ENCODE peak calls at places on chromosomes 2 and 18, in eight cellular contexts. S, V, B, A, Q, H, Z and N are unnamed samples.

GRCh38 chr18:8744038-8744437 is 38.7 kb downstream of the MTCL1 start:
- DNase-seq in S (no peak), V (no peak), B (no peak), A (no peak), Q (no peak), H (no peak), Z (no peak), N (no peak)

GRCh38 chr2:227325824-227326195 is 759 bp downstream of the MFF start:
- DNase-seq in S (no peak), V (no peak), B (no peak), A (peak; percentile 60), Q (peak; percentile 53), H (peak; percentile 43), Z (peak; percentile 57), N (peak; percentile 69)

GRCh38 chr2:120546077-120546864 is 189.4 kb upstream of the GLI2 start:
- DNase-seq in S (peak; percentile 96), V (peak; percentile 47), B (peak; percentile 86), A (peak; percentile 92), Q (peak; percentile 97), H (peak; percentile 99), Z (peak; percentile 98), N (no peak)

GRCh38 chr2:48238381-48238780 is 291.6 kb upstream of the STON1 start:
- DNase-seq in S (no peak), V (no peak), B (no peak), A (no peak), Q (no peak), H (no peak), Z (no peak), N (no peak)

GRCh38 chr18:23876496-23876895 is 138.1 kb upstream of the TTC39C start:
- DNase-seq in S (no peak), V (no peak), B (no peak), A (no peak), Q (no peak), H (no peak), Z (no peak), N (no peak)

GRCh38 chr2:471560-471959 is 183.7 kb upstream of the ALKAL2 start:
- DNase-seq in S (no peak), V (no peak), B (no peak), A (no peak), Q (no peak), H (no peak), Z (no peak), N (no peak)

GRCh38 chr2:70125498-70125898 is 38.2 kb downstream of the PCBP1 start:
- DNase-seq in S (no peak), V (no peak), B (no peak), A (no peak), Q (no peak), H (no peak), Z (no peak), N (no peak)

GRCh38 chr2:97011977-97012569 is 25.7 kb upstream of the FAM178B start:
- DNase-seq in S (peak; percentile 22), V (no peak), B (peak; percentile 38), A (peak; percentile 82), Q (peak; percentile 75), H (peak; percentile 75), Z (peak; percentile 62), N (no peak)

GRCh38 chr2:133918141-133918540 is 335.7 kb upstream of the MGAT5 start:
- DNase-seq in S (no peak), V (no peak), B (no peak), A (no peak), Q (no peak), H (no peak), Z (no peak), N (no peak)

GRCh38 chr2:58553522-58553921 is 312.4 kb upstream of the FANCL start:
- DNase-seq in S (no peak), V (no peak), B (no peak), A (no peak), Q (no peak), H (no peak), Z (no peak), N (no peak)

GRCh38 chr2:169676357-169676756 is 17.8 kb downstream of the CFAP210 start:
- DNase-seq in S (no peak), V (no peak), B (no peak), A (no peak), Q (no peak), H (no peak), Z (no peak), N (no peak)
- TF ChIP-seq CTCF in S (peak; percentile 10), V (no peak), B (no peak), A (peak; percentile 17), Q (peak; percentile 28), H (no peak), Z (no peak), N (peak; percentile 29)

GRCh38 chr18:60905699-60906098 is 427.5 kb upstream of the CDH20 start:
- DNase-seq in S (no peak), V (no peak), B (no peak), A (peak; percentile 30), Q (peak; percentile 9), H (no peak), Z (peak; percentile 77), N (no peak)

GRCh38 chr18:60910534-60910933 is 422.7 kb upstream of the CDH20 start:
- DNase-seq in S (no peak), V (no peak), B (no peak), A (peak; percentile 3), Q (peak; percentile 82), H (peak; percentile 8), Z (peak; percentile 70), N (no peak)
- H3K4me3 ChIP-seq in S (no peak overlapping the region), V (no peak overlapping the region), B (no peak overlapping the region), A (no peak overlapping the region), Q (no peak overlapping the region), H (no peak overlapping the region), Z (no peak overlapping the region), N (no peak overlapping the region)

GRCh38 chr2:112254466-112255240 is at the start of gene ZC3H8:
- DNase-seq in S (peak; percentile 37), V (peak; percentile 94), B (peak; percentile 47), A (peak; percentile 90), Q (peak; percentile 80), H (peak; percentile 76), Z (peak; percentile 70), N (peak; percentile 96)
- TF ChIP-seq CTCF in S (no peak), V (no peak), B (no peak), A (no peak), Q (no peak), H (no peak), Z (no peak), N (peak; percentile 18)

GRCh38 chr2:121605820-121606733 is 43.2 kb downstream of the CLASP1 start:
- DNase-seq in S (no peak), V (no peak), B (no peak), A (no peak), Q (no peak), H (no peak), Z (no peak), N (no peak)
- H3K4me3 ChIP-seq in S (no peak overlapping the region), V (no peak overlapping the region), B (no peak overlapping the region), A (no peak overlapping the region), Q (no peak overlapping the region), H (no peak overlapping the region), Z (no peak overlapping the region), N (no peak overlapping the region)

GRCh38 chr2:19667085-19667484 is 234.7 kb downstream of the TTC32 start:
- DNase-seq in S (no peak), V (no peak), B (peak; percentile 7), A (peak; percentile 76), Q (peak; percentile 63), H (peak; percentile 54), Z (peak; percentile 50), N (no peak)
- TF ChIP-seq CTCF in S (peak; percentile 40), V (no peak), B (peak; percentile 56), A (peak; percentile 47), Q (peak; percentile 32), H (peak; percentile 56), Z (peak; percentile 15), N (no peak)

GRCh38 chr2:219514196-219514761 is at the start of gene ASIC4:
- DNase-seq in S (no peak), V (no peak), B (no peak), A (peak; percentile 21), Q (no peak), H (no peak), Z (no peak), N (no peak)
- H3K4me3 ChIP-seq in S (no peak within 1 kb of the TSS), V (no peak within 1 kb of the TSS), B (no peak within 1 kb of the TSS), A (peak within 1 kb of the TSS; percentile 11), Q (no peak within 1 kb of the TSS), H (no peak within 1 kb of the TSS), Z (no peak within 1 kb of the TSS), N (no peak within 1 kb of the TSS)